ENCODE peak calls at places on chromosomes 6 and 20, in four cellular contexts. Z is GM12878, V is HepG2, X is K562. L is an unnamed sample.

GRCh38 chr6:56491606-56492328 is 150.9 kb downstream of the DST start:
- DNase-seq in X (no peak), V (no peak), Z (no peak), L (no peak)

GRCh38 chr20:38049800-38050199 is 16.3 kb downstream of the RPRD1B start:
- DNase-seq in X (no peak), Z (no peak), V (peak), L (no peak)

GRCh38 chr20:57685134-57685851 is 24.5 kb downstream of the PMEPA1 start:
- DNase-seq in Z (no peak), X (no peak), V (no peak), L (no peak)

GRCh38 chr20:46128310-46129151 is 10.4 kb downstream of the CD40 start:
- DNase-seq in V (peak), Z (no peak), X (peak), L (peak)

GRCh38 chr6:90019216-90019615 is 124.9 kb downstream of the GJA10 start:
- DNase-seq in Z (no peak), X (no peak), V (no peak), L (no peak)

GRCh38 chr20:53646550-53646949 is 52.9 kb upstream of the ZNF217 start:
- DNase-seq in V (no peak), Z (no peak), X (no peak), L (no peak)

GRCh38 chr20:35326732-35327073 is 34.5 kb upstream of the FAM83C start:
- DNase-seq in V (no peak), Z (no peak), X (no peak), L (no peak)

GRCh38 chr6:41059569-41059968 is 6.6 kb downstream of the APOBEC2 start:
- DNase-seq in Z (no peak), X (no peak), V (no peak), L (no peak)

GRCh38 chr20:44023515-44024371 is 109.1 kb downstream of the TOX2 start:
- DNase-seq in X (no peak), V (no peak), Z (no peak), L (no peak)

GRCh38 chr20:44022464-44022863 is 107.8 kb downstream of the TOX2 start:
- DNase-seq in V (no peak), X (no peak), Z (no peak), L (no peak)

GRCh38 chr20:44021186-44021585 is 106.5 kb downstream of the TOX2 start:
- DNase-seq in X (no peak), Z (no peak), V (no peak), L (no peak)

GRCh38 chr20:44020406-44021148 is 105.9 kb downstream of the TOX2 start:
- DNase-seq in V (no peak), X (no peak), Z (no peak), L (peak)

GRCh38 chr20:44021900-44022299 is 107.2 kb downstream of the TOX2 start:
- DNase-seq in X (no peak), Z (no peak), V (no peak), L (no peak)
- TF ChIP-seq SP1 in X (no peak), Z (no peak), V (no peak), L (no peak)

GRCh38 chr20:32396656-32397160 is 38.6 kb downstream of the ASXL1 start:
- DNase-seq in X (no peak), V (no peak), Z (no peak), L (no peak)

GRCh38 chr20:32386091-32386490 is 28.0 kb downstream of the ASXL1 start:
- DNase-seq in V (no peak), X (no peak), Z (no peak), L (no peak)

GRCh38 chr20:32385541-32385940 is 27.4 kb downstream of the ASXL1 start:
- DNase-seq in Z (no peak), X (no peak), V (no peak), L (no peak)

GRCh38 chr20:32387262-32387661 is 29.1 kb downstream of the ASXL1 start:
- DNase-seq in Z (no peak), X (no peak), V (no peak), L (no peak)

DNA sequence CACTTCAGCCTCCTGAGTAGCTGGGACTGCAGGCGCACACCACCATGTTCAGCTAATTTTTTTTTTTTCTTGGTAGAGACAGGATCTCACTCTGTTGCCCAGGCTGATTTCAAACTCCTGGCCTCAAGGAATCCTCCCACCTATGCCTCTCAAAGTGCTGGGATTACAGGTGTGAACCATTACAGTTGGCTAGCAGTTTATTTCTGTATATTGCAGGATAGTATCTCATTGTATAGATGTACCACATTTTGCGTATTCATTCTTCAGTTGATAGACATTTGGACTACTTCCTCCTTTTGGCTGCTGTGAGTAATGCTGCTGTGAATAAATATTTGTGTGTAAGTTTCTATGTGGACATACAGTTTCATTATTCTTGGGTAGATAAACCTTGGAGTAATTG is 32.9 kb downstream of the ASXL1 start:
- DNase-seq in X (no peak), V (no peak), Z (no peak), L (no peak)
- TF ChIP-seq ETV6 in X (no peak), V (no peak), Z (no peak), L (no peak)

GRCh38 chr6:27251672-27252251 is 4.3 kb downstream of the PRSS16 start:
- DNase-seq in V (no peak), Z (peak), X (peak), L (peak)
- TF ChIP-seq SP1 in V (no peak), Z (peak), X (peak), L (peak)

GRCh38 chr6:169310983-169311382 is 57.3 kb upstream of the THBS2 start:
- DNase-seq in X (no peak), V (no peak), Z (no peak), L (no peak)
- TF ChIP-seq ETV6 in X (no peak), V (no peak), Z (no peak), L (no peak)

DNA sequence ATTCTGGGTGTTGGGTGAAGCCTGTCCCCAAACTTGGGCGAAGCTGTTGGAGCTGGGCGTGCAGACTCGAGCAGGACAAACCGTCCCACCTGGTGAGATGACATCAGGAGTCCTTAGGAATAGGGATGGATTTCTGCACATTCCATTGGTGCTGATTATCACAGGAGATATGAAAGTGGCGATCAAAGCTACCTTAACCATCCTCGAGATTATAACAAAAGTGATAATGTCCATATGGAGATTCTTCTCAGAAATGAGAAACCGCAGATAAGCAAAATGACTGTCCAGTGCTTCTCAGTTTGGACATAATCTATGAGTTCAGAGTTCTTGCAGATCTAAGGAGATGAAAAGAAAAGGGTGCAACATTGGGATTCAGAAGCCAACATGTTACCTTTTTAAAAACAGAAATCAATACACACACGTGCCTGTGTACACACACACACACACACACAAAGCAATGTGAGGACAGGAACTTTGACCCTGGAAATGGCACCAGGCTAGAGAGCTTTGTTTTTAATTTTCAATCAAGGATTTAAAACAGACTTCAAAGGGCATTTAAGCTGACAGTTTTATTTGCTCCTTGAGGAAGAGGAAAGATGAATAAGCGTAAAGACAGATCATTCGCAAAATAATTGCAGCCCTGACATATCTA is 165.4 kb downstream of the CD83 start:
- DNase-seq in Z (no peak), X (no peak), V (no peak), L (no peak)
- TF ChIP-seq SP1 in Z (no peak), X (no peak), V (no peak), L (no peak)

DNA sequence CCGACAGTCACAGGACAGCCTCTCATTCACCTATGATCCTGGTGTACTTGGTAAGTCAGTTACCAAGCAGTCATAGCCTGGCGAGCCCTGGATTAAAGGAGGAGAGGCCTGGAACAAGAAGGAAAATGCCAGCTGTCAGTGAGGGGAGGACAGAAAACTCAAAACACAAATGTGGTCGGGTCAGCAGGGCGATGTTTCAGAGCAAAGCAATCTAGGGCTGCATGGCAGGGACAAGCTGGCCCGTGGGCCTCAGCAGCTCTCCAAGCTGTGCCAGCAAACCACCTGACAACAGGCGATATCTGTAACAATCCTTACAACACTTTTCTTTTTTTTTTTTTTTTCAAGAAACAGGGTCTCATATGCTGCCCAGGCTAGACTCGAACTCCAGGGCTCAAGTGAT is 40.3 kb downstream of the MGME1 start:
- DNase-seq in X (no peak), V (no peak), Z (no peak), L (no peak)
- TF ChIP-seq ETV6 in X (no peak), V (no peak), Z (no peak), L (no peak)

L was measured in WTC11.